ENCODE peak calls at places on chromosomes 5 and 9, in four cellular contexts. T is RWPE1, H is mesothelial cell of epicardium, X is AG10803. M is an unnamed sample.
A peak's percentile ranks its signal among the peaks of the same experiment; 100 is the strongest.

GRCh38 chr5:112830378-112830777 is 30.7 kb upstream of the SRP19 start:
- DNase-seq in T (no peak), H (no peak), X (no peak), M (no peak)

GRCh38 chr5:172549708-172550095 is 91.4 kb upstream of the NEURL1B start:
- DNase-seq in T (no peak), H (no peak), X (no peak), M (no peak)

GRCh38 chr9:77305622-77306365 is 128.5 kb downstream of the VPS13A start:
- DNase-seq in T (peak; percentile 68), H (no peak), X (peak; percentile 87), M (no peak)

GRCh38 chr9:35660966-35661413 is 2.9 kb downstream of the CCDC107 start:
- DNase-seq in T (no peak), H (no peak), X (peak; percentile 55), M (no peak)

GRCh38 chr5:15321771-15322170 is 178.2 kb upstream of the FBXL7 start:
- DNase-seq in T (no peak), H (no peak), X (no peak), M (no peak)

GRCh38 chr5:77620404-77620803 is 18.1 kb downstream of the OTP start:
- DNase-seq in T (peak; percentile 70), H (no peak), X (no peak), M (no peak)

GRCh38 chr5:94422819-94423218 is 195.6 kb downstream of the KIAA0825 start:
- DNase-seq in T (peak; percentile 88), H (no peak), X (no peak), M (no peak)

GRCh38 chr5:23089316-23089715 is 236.2 kb upstream of the CDH12 start:
- DNase-seq in T (no peak), H (no peak), X (no peak), M (no peak)

GRCh38 chr9:108194154-108194553 is 661.6 kb downstream of the ACTL7B start:
- DNase-seq in T (no peak), H (no peak), X (no peak), M (no peak)

GRCh38 chr9:116414374-116414773 is 260.8 kb downstream of the PAPPA start:
- DNase-seq in T (no peak), H (no peak), X (no peak), M (no peak)

GRCh38 chr9:5799314-5799713 is 33.6 kb downstream of the ERMP1 start:
- DNase-seq in T (peak; percentile 7), H (no peak), X (peak; percentile 46), M (no peak)

GRCh38 chr5:9519537-9519936 is 26.3 kb downstream of the SEMA5A start:
- DNase-seq in T (no peak), H (no peak), X (peak; percentile 94), M (no peak)

GRCh38 chr5:135009736-135010501 is 24.1 kb downstream of the PITX1 start:
- DNase-seq in T (no peak), H (no peak), X (no peak), M (no peak)

GRCh38 chr9:127742435-127743088 is 7.5 kb upstream of the TOR2A start:
- DNase-seq in T (peak; percentile 71), H (peak; percentile 83), X (peak; percentile 67), M (no peak)

GRCh38 chr5:84622485-84622884 is 237.8 kb upstream of the EDIL3 start:
- DNase-seq in T (no peak), H (no peak), X (no peak), M (no peak)

GRCh38 chr9:68969538-68969937 is 44.4 kb downstream of the PRKACG start:
- DNase-seq in T (no peak), H (no peak), X (no peak), M (no peak)

GRCh38 chr9:3884736-3885135 is 358.9 kb upstream of the RFX3 start:
- DNase-seq in T (no peak), H (no peak), X (no peak), M (no peak)

GRCh38 chr9:101702257-101702656 is 36.2 kb downstream of the GRIN3A start:
- DNase-seq in T (peak; percentile 45), H (no peak), X (no peak), M (no peak)

GRCh38 chr5:160315968-160316367 is 3.6 kb upstream of the CCNJL start:
- DNase-seq in T (peak; percentile 87), H (no peak), X (peak; percentile 9), M (no peak)

GRCh38 chr9:16266648-16267276 is 603.7 kb downstream of the BNC2 start:
- DNase-seq in T (no peak), H (no peak), X (no peak), M (peak; percentile 31)

GRCh38 chr9:89309608-89310485 is 1.1 kb upstream of the CKS2 start:
- DNase-seq in T (no peak), H (no peak), X (no peak), M (no peak)

GRCh38 chr5:55319481-55319880 is 11.7 kb downstream of the MTREX start:
- DNase-seq in T (no peak), H (no peak), X (peak; percentile 45), M (no peak)

GRCh38 chr5:143921525-143922311 is 109.8 kb downstream of the HMHB1 start:
- DNase-seq in T (peak; percentile 91), H (no peak), X (peak; percentile 97), M (no peak)

GRCh38 chr9:128249914-128250838 is 25.6 kb downstream of the GOLGA2 start:
- DNase-seq in T (peak; percentile 99), H (peak; percentile 94), X (peak; percentile 55), M (peak; percentile 96)

GRCh38 chr5:145825751-145826180 is 9.4 kb downstream of the PRELID2 start:
- DNase-seq in T (peak; percentile 70), H (no peak), X (peak; percentile 58), M (peak; percentile 8)

GRCh38 chr5:98749046-98749445 is 24.4 kb upstream of the RGMB start:
- DNase-seq in T (no peak), H (no peak), X (peak; percentile 66), M (no peak)

GRCh38 chr5:79330071-79330470 is 94.1 kb downstream of the JMY start:
- DNase-seq in T (no peak), H (no peak), X (peak; percentile 27), M (no peak)

GRCh38 chr5:43772601-43773031 is 169.6 kb downstream of the NNT start:
- DNase-seq in T (peak; percentile 48), H (no peak), X (peak; percentile 72), M (no peak)

GRCh38 chr5:135625486-135625885 is 46.7 kb upstream of the CXCL14 start:
- DNase-seq in T (no peak), H (peak; percentile 10), X (no peak), M (no peak)

GRCh38 chr9:129362287-129363098 is 184.4 kb upstream of the IER5L start:
- DNase-seq in T (no peak), H (no peak), X (no peak), M (no peak)

GRCh38 chr9:135050072-135050990 is 37.1 kb upstream of the OLFM1 start:
- DNase-seq in T (no peak), H (peak; percentile 29), X (no peak), M (no peak)

DNA sequence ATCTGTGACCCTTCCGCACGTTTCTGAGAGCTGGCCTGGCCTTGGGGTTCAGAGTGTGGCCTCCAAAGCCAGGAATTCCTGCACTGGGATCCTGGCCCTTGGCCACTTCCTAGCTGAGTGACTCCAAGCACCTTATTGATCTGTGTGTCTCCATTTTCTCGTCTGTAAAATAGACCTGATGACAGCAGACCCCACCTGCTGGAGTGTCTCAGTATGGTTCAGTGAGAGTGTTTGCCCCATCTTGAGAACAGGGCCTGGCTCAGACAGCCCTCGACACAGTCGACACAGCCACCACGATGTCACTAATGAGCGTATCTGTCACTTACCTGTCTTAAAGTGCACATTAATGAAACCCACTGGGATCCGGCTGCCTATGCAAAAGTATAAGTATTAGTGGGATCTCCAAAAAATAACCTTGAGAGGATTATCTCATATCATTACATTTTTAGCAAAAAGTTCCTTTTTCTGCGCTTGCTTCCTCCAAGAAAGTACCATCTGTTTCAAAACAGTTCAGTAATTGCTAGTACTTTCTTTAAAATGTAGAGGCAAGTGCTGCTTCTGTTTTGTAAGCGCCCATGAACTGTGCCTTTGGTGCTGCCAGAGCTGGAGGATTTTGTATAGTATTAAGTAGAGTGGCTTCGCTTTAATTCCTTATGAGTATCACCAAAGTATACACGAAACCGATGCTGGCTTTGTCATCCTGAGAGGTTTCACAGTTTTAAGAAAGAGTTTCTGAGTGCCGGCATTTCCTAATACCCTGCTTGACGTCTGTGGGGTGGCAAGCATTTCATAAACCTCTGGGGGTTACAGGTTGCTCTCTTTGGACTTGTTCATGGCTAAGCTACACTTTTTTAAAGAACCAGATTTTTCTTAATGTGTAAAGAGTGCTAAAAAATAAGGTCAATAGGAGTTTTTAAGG is 31.7 kb downstream of the UBE2QL1 start:
- DNase-seq in T (no peak), H (no peak), X (no peak), M (no peak)
- TF ChIP-seq CTCF in T (no peak), H (no peak), X (peak; percentile 22), M (no peak)

DNA sequence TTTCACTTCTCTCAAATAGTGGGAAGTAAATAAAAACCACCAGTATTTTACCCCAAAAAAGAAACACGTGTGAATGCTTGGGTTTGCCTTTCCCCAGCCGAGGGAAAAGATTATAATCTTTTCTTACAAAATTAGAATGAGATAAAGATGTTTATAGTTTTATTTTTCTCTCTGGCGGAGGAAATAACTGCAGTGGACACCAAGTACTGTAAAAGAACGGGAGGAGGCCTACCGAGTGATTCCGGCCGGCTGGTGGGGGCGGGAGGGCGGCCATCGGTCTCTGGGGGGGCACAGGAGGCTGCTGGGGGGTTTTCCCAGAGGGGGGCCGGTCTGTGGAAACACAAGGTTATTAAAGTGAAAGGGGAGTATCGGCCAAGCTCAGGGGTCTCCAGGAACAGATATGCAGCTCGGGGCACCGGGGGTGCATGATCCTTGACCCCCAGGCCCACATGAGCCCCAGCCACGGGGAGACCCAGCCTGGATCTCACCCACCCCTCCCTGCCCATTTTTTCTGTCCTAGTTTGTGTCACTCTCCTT is 29.4 kb downstream of the LCP2 start:
- DNase-seq in T (no peak), H (no peak), X (no peak), M (no peak)
- TF ChIP-seq CTCF in T (peak; percentile 55), H (no peak), X (no peak), M (peak; percentile 33)

GRCh38 chr5:20606006-20606405 is 618.0 kb upstream of the CDH18 start:
- DNase-seq in T (no peak), H (no peak), X (no peak), M (no peak)

GRCh38 chr5:20601678-20602100 is 613.7 kb upstream of the CDH18 start:
- DNase-seq in T (no peak), H (no peak), X (no peak), M (no peak)
- TF ChIP-seq CTCF in T (no peak), H (no peak), X (no peak), M (no peak)

GRCh38 chr5:122153774-122154173 is 24.4 kb downstream of the ZNF474 start:
- DNase-seq in T (no peak), H (no peak), X (no peak), M (no peak)

GRCh38 chr5:122153230-122153629 is 23.9 kb downstream of the ZNF474 start:
- DNase-seq in T (peak; percentile 30), H (no peak), X (peak; percentile 95), M (no peak)

GRCh38 chr5:122154491-122154890 is 25.1 kb downstream of the ZNF474 start:
- DNase-seq in T (no peak), H (no peak), X (peak; percentile 50), M (no peak)

GRCh38 chr5:122154910-122155309 is 25.6 kb downstream of the ZNF474 start:
- DNase-seq in T (no peak), H (no peak), X (peak; percentile 82), M (no peak)

DNA sequence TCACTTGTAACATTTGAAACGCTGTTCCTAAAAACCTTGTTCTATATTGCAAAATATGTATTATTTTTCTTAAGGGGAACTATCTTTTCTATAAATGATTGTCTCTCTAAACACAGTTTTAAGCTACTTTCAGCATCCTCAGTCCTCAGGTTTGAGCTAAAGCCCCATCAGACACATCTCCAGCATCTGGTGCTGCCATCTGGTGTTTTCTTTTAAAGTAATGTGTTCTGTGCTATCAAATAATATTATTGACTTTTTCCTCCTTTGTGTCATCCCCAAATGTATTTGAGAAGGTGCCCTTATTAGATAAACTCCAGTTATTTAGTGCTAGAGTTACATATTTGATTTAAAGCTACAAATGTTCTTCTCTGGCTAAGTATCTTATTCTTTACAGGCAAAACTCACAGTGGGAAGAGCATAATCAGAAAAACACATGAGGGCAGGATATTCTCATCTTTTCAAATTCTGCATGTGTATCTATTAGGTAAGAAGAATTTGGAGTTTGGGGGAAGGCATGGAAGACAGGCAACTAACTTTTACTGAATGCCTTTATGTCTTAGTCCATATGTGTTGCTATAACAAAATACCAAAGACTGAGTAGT is 27.5 kb downstream of the ZNF474 start:
- DNase-seq in T (peak; percentile 57), H (no peak), X (peak; percentile 72), M (peak; percentile 10)
- TF ChIP-seq CTCF in T (peak; percentile 72), H (no peak), X (peak; percentile 64), M (no peak)

M was measured in endothelial cell.